ENCODE peak calls at places on chromosomes 7 and 10, in seven cellular contexts. P, F, M, J, X, N and L are unnamed samples.

GRCh38 chr10:106615081-106615480 is 549.4 kb downstream of the SORCS1 start:
- DNase-seq in J (no peak), P (no peak), F (peak), X (peak), N (no peak), M (no peak), L (peak)

GRCh38 chr10:123962756-123963469 is 71.3 kb upstream of the CPXM2 start:
- DNase-seq in J (no peak), X (no peak), F (no peak), M (no peak), P (no peak), N (no peak), L (no peak)

GRCh38 chr10:3472705-3473078 is 300.1 kb upstream of the PITRM1 start:
- DNase-seq in M (no peak), X (no peak), F (no peak), N (no peak), J (no peak), P (no peak), L (no peak)

GRCh38 chr10:45239642-45240041 is 75.8 kb downstream of the OR13A1 start:
- DNase-seq in M (no peak), X (peak), J (no peak), P (no peak), F (no peak), N (no peak), L (no peak)

GRCh38 chr10:24962998-24963397 is 10.6 kb upstream of the PRTFDC1 start:
- DNase-seq in P (no peak), M (no peak), N (no peak), X (peak), J (no peak), F (no peak), L (no peak)

GRCh38 chr7:121994625-121995410 is 121.9 kb downstream of the PTPRZ1 start:
- DNase-seq in F (peak), N (peak), X (peak), M (peak), P (peak), J (peak), L (peak)

GRCh38 chr10:73910764-73911552 is at the start of gene PLAU:
- DNase-seq in X (no peak), J (peak), F (peak), M (peak), N (peak), P (peak), L (no peak)

GRCh38 chr7:80439894-80440811 is 71.7 kb downstream of the GNAT3 start:
- DNase-seq in N (no peak), P (no peak), F (peak), X (peak), M (no peak), J (no peak), L (no peak)

GRCh38 chr10:93248583-93249227 is 175.0 kb downstream of the CYP26A1 start:
- DNase-seq in X (no peak), J (no peak), F (no peak), N (no peak), M (no peak), P (no peak), L (no peak)

GRCh38 chr10:21003240-21003822 is 106.2 kb upstream of the NEBL start:
- DNase-seq in M (no peak), N (no peak), J (no peak), F (no peak), X (no peak), P (no peak), L (no peak)

GRCh38 chr10:119139464-119140067 is 25.9 kb downstream of the SFXN4 start:
- DNase-seq in F (no peak), X (peak), M (peak), N (no peak), P (peak), J (peak), L (peak)

GRCh38 chr7:135160098-135160857 is 10.2 kb downstream of the CYREN start:
- DNase-seq in X (peak), M (no peak), J (no peak), P (no peak), F (no peak), N (no peak), L (no peak)

GRCh38 chr10:12408472-12408871 is 59.1 kb downstream of the CAMK1D start:
- DNase-seq in M (no peak), J (no peak), P (no peak), F (no peak), X (no peak), N (no peak), L (no peak)

GRCh38 chr10:94053639-94053932 is 59.9 kb downstream of the PLCE1 start:
- DNase-seq in N (peak), M (no peak), J (no peak), F (no peak), X (no peak), P (no peak), L (no peak)

GRCh38 chr7:127792528-127793342 is 140.7 kb downstream of the SND1 start:
- DNase-seq in X (peak), N (no peak), J (peak), P (peak), M (peak), F (no peak), L (no peak)

GRCh38 chr7:31440511-31440910 is 73.4 kb upstream of the ITPRID1 start:
- DNase-seq in X (no peak), M (no peak), P (no peak), N (no peak), J (no peak), F (no peak), L (no peak)

GRCh38 chr10:97519342-97519741 is 20.6 kb downstream of the UBTD1 start:
- DNase-seq in F (no peak), X (no peak), M (no peak), P (no peak), J (no peak), N (no peak), L (no peak)

GRCh38 chr10:16952610-16953009 is 135.4 kb upstream of the RSU1 start:
- DNase-seq in M (no peak), X (no peak), F (no peak), P (no peak), J (no peak), N (no peak), L (no peak)

GRCh38 chr7:42671627-42672026 is 240.2 kb downstream of the C7orf25 start:
- DNase-seq in J (no peak), M (no peak), X (peak), F (no peak), N (no peak), P (no peak), L (no peak)

GRCh38 chr10:79047875-79048638 is 20.7 kb upstream of the ZMIZ1 start:
- DNase-seq in N (peak), P (peak), F (no peak), J (no peak), M (no peak), X (no peak), L (no peak)

GRCh38 chr7:41114166-41114565 is 588.7 kb downstream of the INHBA start:
- DNase-seq in P (no peak), F (no peak), X (no peak), J (no peak), N (no peak), M (no peak), L (no peak)

GRCh38 chr7:66169616-66170015 is 35.5 kb upstream of the TPST1 start:
- DNase-seq in F (no peak), P (no peak), N (no peak), X (no peak), J (no peak), M (no peak), L (no peak)

GRCh38 chr10:31030800-31031199 is 865 bp downstream of the ZNF438 start:
- DNase-seq in X (peak), P (no peak), J (no peak), N (no peak), M (no peak), F (no peak), L (no peak)

GRCh38 chr10:3813986-3814831 is 29.2 kb upstream of the KLF6 start:
- DNase-seq in X (no peak), F (no peak), M (no peak), J (no peak), N (no peak), P (no peak), L (no peak)

GRCh38 chr7:24346129-24346528 is 62.1 kb downstream of the NPY start:
- DNase-seq in P (no peak), J (no peak), X (peak), F (peak), N (no peak), M (no peak), L (no peak)